ENCODE peak calls at places on chromosomes 3 and 15, in seven cellular contexts. U is NAMALWA, T is T-helper 1 cell, A is ecto neural progenitor cell, W is ELF-1, R is occipital lobe, M is head of caudate nucleus. O is an unnamed sample.

GRCh38 chr3:1092771-1093170 is at the start of gene CNTN6:
- DNase-seq in U (no peak), T (no peak), A (peak; percentile 68), W (no peak), R (peak; percentile 14), M (no peak), O (no peak)

GRCh38 chr3:8762607-8763377 is 6.6 kb downstream of the OXTR start:
- DNase-seq in U (no peak), T (no peak), A (peak; percentile 30), W (no peak), R (no peak), M (no peak), O (no peak)

GRCh38 chr3:50525191-50525590 is 21.8 kb upstream of the CACNA2D2 start:
- DNase-seq in U (no peak), T (no peak), A (no peak), W (no peak), R (no peak), M (peak; percentile 44), O (no peak)

GRCh38 chr3:89098173-89098572 is 9.2 kb upstream of the EPHA3 start:
- DNase-seq in U (no peak), T (no peak), A (no peak), W (no peak), R (no peak), M (no peak), O (no peak)

GRCh38 chr15:80010131-80010673 is 39.2 kb upstream of the BCL2A1 start:
- DNase-seq in U (no peak), T (no peak), A (no peak), W (no peak), R (no peak), M (no peak), O (no peak)

GRCh38 chr15:62391565-62392262 is 226.6 kb upstream of the C2CD4B start:
- DNase-seq in U (peak; percentile 7), T (no peak), A (peak; percentile 74), W (peak; percentile 70), R (no peak), M (peak; percentile 56), O (peak; percentile 7)

GRCh38 chr3:143287403-143287802 is 167.8 kb downstream of the CHST2 start:
- DNase-seq in U (no peak), T (no peak), A (no peak), W (no peak), R (no peak), M (no peak), O (peak; percentile 66)

GRCh38 chr15:60392986-60393811 is 4.6 kb downstream of the ANXA2 start:
- DNase-seq in U (no peak), T (no peak), A (no peak), W (peak; percentile 51), R (no peak), M (peak; percentile 8), O (peak; percentile 98)

GRCh38 chr15:52331490-52332240 is 36.1 kb upstream of the MYO5C start:
- DNase-seq in U (peak; percentile 81), T (no peak), A (no peak), W (no peak), R (no peak), M (no peak), O (peak; percentile 31)

GRCh38 chr3:179861292-179861691 is 175.4 kb downstream of the PEX5L start:
- DNase-seq in U (no peak), T (no peak), A (no peak), W (no peak), R (no peak), M (no peak), O (no peak)

GRCh38 chr3:43153189-43154083 is 47.6 kb upstream of the POMGNT2 start:
- DNase-seq in U (no peak), T (no peak), A (no peak), W (peak; percentile 20), R (peak; percentile 27), M (peak; percentile 29), O (no peak)

GRCh38 chr15:76073554-76073953 is 13.8 kb downstream of the TMEM266 start:
- DNase-seq in U (no peak), T (no peak), A (no peak), W (no peak), R (no peak), M (no peak), O (peak; percentile 17)

GRCh38 chr3:81769271-81769670 is 7.8 kb upstream of the GBE1 start:
- DNase-seq in U (no peak), T (no peak), A (no peak), W (no peak), R (no peak), M (no peak), O (peak; percentile 11)

GRCh38 chr3:131329774-131330173 is 51.8 kb upstream of the NUDT16 start:
- DNase-seq in U (no peak), T (no peak), A (no peak), W (no peak), R (no peak), M (no peak), O (no peak)

GRCh38 chr3:58392191-58392590 is 41.4 kb downstream of the PDHB start:
- DNase-seq in U (no peak), T (no peak), A (no peak), W (no peak), R (no peak), M (no peak), O (no peak)

GRCh38 chr15:78315686-78316085 is 16.3 kb upstream of the SKIC8 start:
- DNase-seq in U (peak; percentile 55), T (no peak), A (peak; percentile 71), W (peak; percentile 87), R (no peak), M (no peak), O (no peak)

GRCh38 chr15:26971303-26972018 is 480 bp downstream of the GABRG3 start:
- DNase-seq in U (no peak), T (no peak), A (peak; percentile 64), W (peak; percentile 39), R (no peak), M (peak; percentile 8), O (no peak)

GRCh38 chr3:48273594-48274211 is 32.8 kb downstream of the ZNF589 start:
- DNase-seq in U (peak; percentile 63), T (no peak), A (peak; percentile 66), W (peak; percentile 83), R (no peak), M (peak; percentile 53), O (peak; percentile 38)

GRCh38 chr3:57706462-57706861 is 13.6 kb upstream of the DENND6A start:
- DNase-seq in U (no peak), T (no peak), A (no peak), W (no peak), R (no peak), M (no peak), O (peak; percentile 55)

GRCh38 chr3:50583897-50584296 is 14.6 kb downstream of the HEMK1 start:
- DNase-seq in U (no peak), T (no peak), A (no peak), W (no peak), R (no peak), M (no peak), O (no peak)

GRCh38 chr3:127899769-127900168 is 15.3 kb upstream of the KBTBD12 start:
- DNase-seq in U (no peak), T (no peak), A (no peak), W (no peak), R (no peak), M (no peak), O (no peak)

GRCh38 chr15:66084704-66085103 is 168.8 kb downstream of the MEGF11 start:
- DNase-seq in U (no peak), T (no peak), A (no peak), W (no peak), R (no peak), M (no peak), O (no peak)

GRCh38 chr15:64443747-64444621 is 16.4 kb upstream of the ZNF609 start:
- DNase-seq in U (no peak), T (no peak), A (no peak), W (no peak), R (no peak), M (no peak), O (peak; percentile 97)

GRCh38 chr3:134795776-134796312 is 784 bp downstream of the EPHB1 start:
- DNase-seq in U (no peak), T (no peak), A (peak; percentile 73), W (no peak), R (peak; percentile 23), M (peak; percentile 12), O (peak; percentile 22)

GRCh38 chr15:64749167-64749566 is 26.2 kb downstream of the RBPMS2 start:
- DNase-seq in U (no peak), T (no peak), A (no peak), W (no peak), R (no peak), M (no peak), O (no peak)

GRCh38 chr3:71057526-71057894 is 526.0 kb downstream of the FOXP1 start:
- DNase-seq in U (no peak), T (no peak), A (no peak), W (no peak), R (no peak), M (no peak), O (no peak)

GRCh38 chr15:88541709-88542341 is 4.7 kb downstream of the DET1 start:
- DNase-seq in U (no peak), T (no peak), A (no peak), W (peak; percentile 85), R (no peak), M (no peak), O (no peak)

GRCh38 chr15:85757939-85758654 is 36.6 kb downstream of the KLHL25 start:
- DNase-seq in U (no peak), T (no peak), A (no peak), W (no peak), R (no peak), M (no peak), O (no peak)

GRCh38 chr3:65996605-65997004 is 42.1 kb downstream of the MAGI1 start:
- DNase-seq in U (no peak), T (no peak), A (no peak), W (peak; percentile 25), R (no peak), M (no peak), O (peak; percentile 17)

GRCh38 chr3:175585898-175586297 is 726.8 kb downstream of the NAALADL2 start:
- DNase-seq in U (no peak), T (no peak), A (no peak), W (no peak), R (no peak), M (no peak), O (no peak)

GRCh38 chr15:69926011-69926410 is 171.7 kb downstream of the TLE3 start:
- DNase-seq in U (no peak), T (no peak), A (no peak), W (peak; percentile 57), R (no peak), M (no peak), O (no peak)

GRCh38 chr3:42499478-42499871 is 3.0 kb upstream of the VIPR1 start:
- DNase-seq in U (no peak), T (no peak), A (peak; percentile 23), W (no peak), R (no peak), M (no peak), O (no peak)